ENCODE peak calls at places on chromosomes 7 and 10, in nine cellular contexts. G is CD4-positive, alpha-beta memory T cell; L is NCI-H1092; C is activated naive CD4-positive, alpha-beta T cell treated with Interleukin-2 at 50 U/mL for 16 hours; A is AG04450; F is MCF 10A; U is mesenteric fat pad; K is heart right ventricle; Y is CD4-positive, CD25-positive, alpha-beta regulatory T cell. T is an unnamed sample.

GRCh38 chr10:30502266-30503058 is 68.5 kb downstream of the MAP3K8 start:
- DNase-seq in G (peak), L (no peak), C (no peak), A (no peak), F (no peak), U (no peak), K (no peak), Y (no peak), T (peak)

GRCh38 chr7:142385528-142386340 is 127.9 kb upstream of the PRSS58 start:
- DNase-seq in G (peak), L (peak), C (peak), A (peak), F (peak), U (no peak), K (peak), Y (peak), T (peak)

GRCh38 chr10:120508393-120508792 is 51.4 kb downstream of the PLPP4 start:
- DNase-seq in G (no peak), L (no peak), C (no peak), A (no peak), F (peak), U (no peak), K (no peak), Y (no peak), T (no peak)

GRCh38 chr7:55569797-55570196 is 2.5 kb downstream of the VOPP1 start:
- DNase-seq in G (peak), L (no peak), C (peak), A (no peak), F (no peak), U (no peak), K (no peak), Y (peak), T (peak)

GRCh38 chr10:119541459-119542356 is 811 bp downstream of the RGS10 start:
- DNase-seq in G (peak), L (no peak), C (peak), A (no peak), F (no peak), U (peak), K (peak), Y (peak), T (peak)

GRCh38 chr10:100967332-100967731 is 2.0 kb upstream of the SEMA4G start:
- DNase-seq in G (no peak), L (no peak), C (no peak), A (no peak), F (no peak), U (no peak), K (no peak), Y (no peak), T (no peak)

GRCh38 chr10:123096452-123096851 is 39.3 kb upstream of the HMX3 start:
- DNase-seq in G (no peak), L (no peak), C (no peak), A (no peak), F (no peak), U (no peak), K (no peak), Y (no peak), T (no peak)

GRCh38 chr7:13496971-13497370 is 492.5 kb downstream of the ETV1 start:
- DNase-seq in G (no peak), L (no peak), C (no peak), A (no peak), F (no peak), U (no peak), K (no peak), Y (no peak), T (no peak)

GRCh38 chr7:121126801-121127534 is 138.5 kb downstream of the CPED1 start:
- DNase-seq in G (no peak), L (no peak), C (no peak), A (no peak), F (peak), U (no peak), K (no peak), Y (no peak), T (no peak)

GRCh38 chr7:457814-458510 is 61.7 kb downstream of the PDGFA start:
- DNase-seq in G (no peak), L (no peak), C (no peak), A (no peak), F (no peak), U (no peak), K (no peak), Y (no peak), T (no peak)

GRCh38 chr10:86964061-86964846 is 4.0 kb upstream of the ADIRF start:
- DNase-seq in G (no peak), L (no peak), C (no peak), A (no peak), F (no peak), U (peak), K (no peak), Y (no peak), T (no peak)

GRCh38 chr7:111408726-111409125 is 153.6 kb downstream of the IMMP2L start:
- DNase-seq in G (no peak), L (no peak), C (no peak), A (no peak), F (no peak), U (no peak), K (no peak), Y (no peak), T (no peak)

GRCh38 chr10:65581426-65582026 is 1344.3 kb upstream of the LRRTM3 start:
- DNase-seq in G (no peak), L (no peak), C (no peak), A (no peak), F (no peak), U (no peak), K (no peak), Y (no peak), T (no peak)